ENCODE peak calls at places on chromosomes 16 and 17, in seven cellular contexts. One of them, this sample, is unnamed.

GRCh38 chr17:14153374-14153773 is 83.3 kb downstream of the CDRT15 start:
- DNase-seq in A549: no peak
- DNase-seq in upper lobe of left lung: no peak
- DNase-seq in esophagus muscularis mucosa: no peak
- DNase-seq in stomach: no peak
- DNase-seq in transverse colon: no peak
- DNase-seq in tibial nerve: no peak
- DNase-seq in this sample: no peak

GRCh38 chr17:13725286-13725990 is 123.7 kb upstream of the HS3ST3A1 start:
- DNase-seq in A549: no peak
- DNase-seq in upper lobe of left lung: no peak
- DNase-seq in esophagus muscularis mucosa: no peak
- DNase-seq in stomach: no peak
- DNase-seq in transverse colon: no peak
- DNase-seq in tibial nerve: no peak
- DNase-seq in this sample: no peak

GRCh38 chr16:80693553-80693952 is 110.8 kb downstream of the CDYL2 start:
- DNase-seq in A549: no peak
- DNase-seq in upper lobe of left lung: no peak
- DNase-seq in esophagus muscularis mucosa: peak
- DNase-seq in stomach: no peak
- DNase-seq in transverse colon: no peak
- DNase-seq in tibial nerve: no peak
- DNase-seq in this sample: no peak

GRCh38 chr17:58153046-58153445 is 4.9 kb downstream of the OR4D1 start:
- DNase-seq in A549: no peak
- DNase-seq in upper lobe of left lung: peak
- DNase-seq in esophagus muscularis mucosa: no peak
- DNase-seq in stomach: no peak
- DNase-seq in transverse colon: peak
- DNase-seq in tibial nerve: no peak
- DNase-seq in this sample: no peak

GRCh38 chr17:4978720-4979119 is 8.8 kb downstream of the CAMTA2 start:
- DNase-seq in A549: no peak
- DNase-seq in upper lobe of left lung: no peak
- DNase-seq in esophagus muscularis mucosa: no peak
- DNase-seq in stomach: no peak
- DNase-seq in transverse colon: no peak
- DNase-seq in tibial nerve: no peak
- DNase-seq in this sample: no peak

GRCh38 chr17:82661717-82662683 is 13.8 kb upstream of the WDR45B start:
- DNase-seq in A549: no peak
- DNase-seq in upper lobe of left lung: no peak
- DNase-seq in esophagus muscularis mucosa: no peak
- DNase-seq in stomach: no peak
- DNase-seq in transverse colon: no peak
- DNase-seq in tibial nerve: no peak
- DNase-seq in this sample: no peak

GRCh38 chr17:2435181-2435741 is 34.4 kb upstream of the MNT start:
- DNase-seq in A549: no peak
- DNase-seq in upper lobe of left lung: no peak
- DNase-seq in esophagus muscularis mucosa: no peak
- DNase-seq in stomach: no peak
- DNase-seq in transverse colon: no peak
- DNase-seq in tibial nerve: no peak
- DNase-seq in this sample: no peak

GRCh38 chr17:39863244-39863917 is 731 bp downstream of the IKZF3 start:
- DNase-seq in A549: no peak
- DNase-seq in upper lobe of left lung: no peak
- DNase-seq in esophagus muscularis mucosa: no peak
- DNase-seq in stomach: no peak
- DNase-seq in transverse colon: no peak
- DNase-seq in tibial nerve: no peak
- DNase-seq in this sample: no peak

GRCh38 chr17:70041575-70041974 is 33.5 kb upstream of the KCNJ16 start:
- DNase-seq in A549: no peak
- DNase-seq in upper lobe of left lung: no peak
- DNase-seq in esophagus muscularis mucosa: no peak
- DNase-seq in stomach: no peak
- DNase-seq in transverse colon: no peak
- DNase-seq in tibial nerve: no peak
- DNase-seq in this sample: no peak

GRCh38 chr17:7967751-7968150 is 34.7 kb upstream of the GUCY2D start:
- DNase-seq in A549: no peak
- DNase-seq in upper lobe of left lung: no peak
- DNase-seq in esophagus muscularis mucosa: no peak
- DNase-seq in stomach: no peak
- DNase-seq in transverse colon: no peak
- DNase-seq in tibial nerve: no peak
- DNase-seq in this sample: peak

GRCh38 chr16:2969545-2970521 is 685 bp downstream of the PAQR4 start:
- DNase-seq in A549: peak
- DNase-seq in upper lobe of left lung: peak
- DNase-seq in esophagus muscularis mucosa: no peak
- DNase-seq in stomach: peak
- DNase-seq in transverse colon: peak
- DNase-seq in tibial nerve: no peak
- DNase-seq in this sample: no peak

GRCh38 chr16:59412275-59412841 is 678.2 kb upstream of the GOT2 start:
- DNase-seq in A549: peak
- DNase-seq in upper lobe of left lung: no peak
- DNase-seq in esophagus muscularis mucosa: no peak
- DNase-seq in stomach: no peak
- DNase-seq in transverse colon: no peak
- DNase-seq in tibial nerve: no peak
- DNase-seq in this sample: no peak

GRCh38 chr17:59842901-59843652 is 49.7 kb downstream of the TUBD1 start:
- DNase-seq in A549: peak
- DNase-seq in upper lobe of left lung: peak
- DNase-seq in esophagus muscularis mucosa: no peak
- DNase-seq in stomach: peak
- DNase-seq in transverse colon: peak
- DNase-seq in tibial nerve: no peak
- DNase-seq in this sample: peak

GRCh38 chr16:52496051-52496876 is 50.7 kb downstream of the TOX3 start:
- DNase-seq in A549: no peak
- DNase-seq in upper lobe of left lung: no peak
- DNase-seq in esophagus muscularis mucosa: no peak
- DNase-seq in stomach: no peak
- DNase-seq in transverse colon: no peak
- DNase-seq in tibial nerve: no peak
- DNase-seq in this sample: no peak

GRCh38 chr17:3893003-3893719 is at the start of gene CAMKK1:
- DNase-seq in A549: peak
- DNase-seq in upper lobe of left lung: peak
- DNase-seq in esophagus muscularis mucosa: peak
- DNase-seq in stomach: peak
- DNase-seq in transverse colon: peak
- DNase-seq in tibial nerve: peak
- DNase-seq in this sample: peak

GRCh38 chr17:31085563-31085962 is 9.2 kb upstream of the NF1 start:
- DNase-seq in A549: no peak
- DNase-seq in upper lobe of left lung: no peak
- DNase-seq in esophagus muscularis mucosa: no peak
- DNase-seq in stomach: no peak
- DNase-seq in transverse colon: no peak
- DNase-seq in tibial nerve: no peak
- DNase-seq in this sample: no peak

GRCh38 chr17:17180141-17180603 is 26.0 kb downstream of the PLD6 start:
- DNase-seq in A549: no peak
- DNase-seq in upper lobe of left lung: no peak
- DNase-seq in esophagus muscularis mucosa: no peak
- DNase-seq in stomach: no peak
- DNase-seq in transverse colon: no peak
- DNase-seq in tibial nerve: no peak
- DNase-seq in this sample: no peak

GRCh38 chr17:63132509-63132911 is 166.5 kb downstream of the TANC2 start:
- DNase-seq in A549: no peak
- DNase-seq in upper lobe of left lung: no peak
- DNase-seq in esophagus muscularis mucosa: no peak
- DNase-seq in stomach: no peak
- DNase-seq in transverse colon: no peak
- DNase-seq in tibial nerve: no peak
- DNase-seq in this sample: no peak

GRCh38 chr16:20181386-20181785 is 107.7 kb upstream of the GPR139 start:
- DNase-seq in A549: no peak
- DNase-seq in upper lobe of left lung: no peak
- DNase-seq in esophagus muscularis mucosa: no peak
- DNase-seq in stomach: no peak
- DNase-seq in transverse colon: no peak
- DNase-seq in tibial nerve: no peak
- DNase-seq in this sample: no peak

GRCh38 chr16:55663770-55664677 is 8.2 kb downstream of the SLC6A2 start:
- DNase-seq in A549: no peak
- DNase-seq in upper lobe of left lung: no peak
- DNase-seq in esophagus muscularis mucosa: no peak
- DNase-seq in stomach: no peak
- DNase-seq in transverse colon: no peak
- DNase-seq in tibial nerve: no peak
- DNase-seq in this sample: no peak

GRCh38 chr16:89401205-89401604 is 89.2 kb downstream of the ANKRD11 start:
- DNase-seq in A549: no peak
- DNase-seq in upper lobe of left lung: no peak
- DNase-seq in esophagus muscularis mucosa: no peak
- DNase-seq in stomach: no peak
- DNase-seq in transverse colon: no peak
- DNase-seq in tibial nerve: no peak
- DNase-seq in this sample: no peak

GRCh38 chr17:49887744-49888360 is 40.0 kb upstream of the TAC4 start:
- DNase-seq in A549: no peak
- DNase-seq in upper lobe of left lung: peak
- DNase-seq in esophagus muscularis mucosa: no peak
- DNase-seq in stomach: no peak
- DNase-seq in transverse colon: no peak
- DNase-seq in tibial nerve: no peak
- DNase-seq in this sample: no peak

GRCh38 chr17:17913695-17914332 is 58.4 kb downstream of the TOM1L2 start:
- DNase-seq in A549: peak
- DNase-seq in upper lobe of left lung: peak
- DNase-seq in esophagus muscularis mucosa: peak
- DNase-seq in stomach: peak
- DNase-seq in transverse colon: peak
- DNase-seq in tibial nerve: no peak
- DNase-seq in this sample: peak

GRCh38 chr16:80518436-80518835 is 22.4 kb upstream of the DYNLRB2 start:
- DNase-seq in A549: no peak
- DNase-seq in upper lobe of left lung: no peak
- DNase-seq in esophagus muscularis mucosa: no peak
- DNase-seq in stomach: no peak
- DNase-seq in transverse colon: peak
- DNase-seq in tibial nerve: no peak
- DNase-seq in this sample: no peak

DNA sequence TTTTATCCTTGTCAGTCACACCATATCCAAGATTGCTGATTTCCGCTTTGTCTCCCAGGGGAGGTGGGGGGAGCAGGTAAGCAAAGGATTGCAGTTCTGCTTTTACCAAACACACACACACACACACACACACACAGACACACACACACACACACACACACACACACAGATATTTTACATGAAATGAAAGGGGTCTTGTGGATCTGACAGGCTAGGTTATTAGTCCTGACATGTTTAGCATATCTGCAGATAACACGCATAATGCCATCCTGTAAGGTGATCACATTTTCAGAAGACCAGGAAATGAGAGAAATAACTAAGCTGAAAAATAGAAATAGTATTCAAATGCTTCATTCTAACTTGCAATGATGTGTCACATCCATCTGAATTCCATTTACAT is 1113.3 kb downstream of the CDH8 start:
- DNase-seq in A549: no peak
- DNase-seq in upper lobe of left lung: no peak
- DNase-seq in esophagus muscularis mucosa: no peak
- DNase-seq in stomach: no peak
- DNase-seq in transverse colon: no peak
- DNase-seq in tibial nerve: no peak
- DNase-seq in this sample: no peak
- TF ChIP-seq EP300 in A549: no peak
- TF ChIP-seq EP300 in upper lobe of left lung: no peak
- TF ChIP-seq EP300 in esophagus muscularis mucosa: no peak
- TF ChIP-seq EP300 in stomach: no peak
- TF ChIP-seq EP300 in transverse colon: no peak
- TF ChIP-seq EP300 in tibial nerve: no peak
- TF ChIP-seq EP300 in this sample: no peak

GRCh38 chr17:74459622-74460021 is 6.8 kb upstream of the CD300A start:
- DNase-seq in A549: no peak
- DNase-seq in upper lobe of left lung: no peak
- DNase-seq in esophagus muscularis mucosa: no peak
- DNase-seq in stomach: no peak
- DNase-seq in transverse colon: no peak
- DNase-seq in tibial nerve: no peak
- DNase-seq in this sample: no peak

GRCh38 chr17:74455025-74455585 is 11.3 kb upstream of the CD300A start:
- DNase-seq in A549: no peak
- DNase-seq in upper lobe of left lung: no peak
- DNase-seq in esophagus muscularis mucosa: no peak
- DNase-seq in stomach: no peak
- DNase-seq in transverse colon: peak
- DNase-seq in tibial nerve: no peak
- DNase-seq in this sample: no peak

GRCh38 chr17:74458835-74459234 is 7.6 kb upstream of the CD300A start:
- DNase-seq in A549: no peak
- DNase-seq in upper lobe of left lung: no peak
- DNase-seq in esophagus muscularis mucosa: no peak
- DNase-seq in stomach: no peak
- DNase-seq in transverse colon: no peak
- DNase-seq in tibial nerve: no peak
- DNase-seq in this sample: no peak

GRCh38 chr17:74457146-74457819 is 9.2 kb upstream of the CD300A start:
- DNase-seq in A549: peak
- DNase-seq in upper lobe of left lung: peak
- DNase-seq in esophagus muscularis mucosa: no peak
- DNase-seq in stomach: peak
- DNase-seq in transverse colon: peak
- DNase-seq in tibial nerve: peak
- DNase-seq in this sample: peak

GRCh38 chr17:74457820-74458166 is 8.6 kb upstream of the CD300A start:
- DNase-seq in A549: no peak
- DNase-seq in upper lobe of left lung: no peak
- DNase-seq in esophagus muscularis mucosa: no peak
- DNase-seq in stomach: no peak
- DNase-seq in transverse colon: no peak
- DNase-seq in tibial nerve: no peak
- DNase-seq in this sample: no peak
- TF ChIP-seq CTCF in A549: peak
- TF ChIP-seq CTCF in upper lobe of left lung: no peak
- TF ChIP-seq CTCF in esophagus muscularis mucosa: no peak
- TF ChIP-seq CTCF in stomach: peak
- TF ChIP-seq CTCF in transverse colon: no peak
- TF ChIP-seq CTCF in tibial nerve: no peak
- TF ChIP-seq CTCF in this sample: no peak

GRCh38 chr17:76234354-76234679 is 6.0 kb downstream of the RNF157 start:
- DNase-seq in A549: no peak
- DNase-seq in upper lobe of left lung: no peak
- DNase-seq in esophagus muscularis mucosa: no peak
- DNase-seq in stomach: no peak
- DNase-seq in transverse colon: no peak
- DNase-seq in tibial nerve: no peak
- DNase-seq in this sample: no peak
- TF ChIP-seq EP300 in A549: no peak
- TF ChIP-seq EP300 in upper lobe of left lung: no peak
- TF ChIP-seq EP300 in esophagus muscularis mucosa: no peak
- TF ChIP-seq EP300 in stomach: no peak
- TF ChIP-seq EP300 in transverse colon: no peak
- TF ChIP-seq EP300 in tibial nerve: no peak
- TF ChIP-seq EP300 in this sample: no peak

GRCh38 chr17:52517176-52517575 is 358.7 kb upstream of the CA10 start:
- DNase-seq in A549: no peak
- DNase-seq in upper lobe of left lung: no peak
- DNase-seq in esophagus muscularis mucosa: no peak
- DNase-seq in stomach: no peak
- DNase-seq in transverse colon: no peak
- DNase-seq in tibial nerve: no peak
- DNase-seq in this sample: no peak
- TF ChIP-seq CTCF in A549: no peak
- TF ChIP-seq CTCF in upper lobe of left lung: no peak
- TF ChIP-seq CTCF in esophagus muscularis mucosa: no peak
- TF ChIP-seq CTCF in stomach: no peak
- TF ChIP-seq CTCF in transverse colon: no peak
- TF ChIP-seq CTCF in tibial nerve: no peak
- TF ChIP-seq CTCF in this sample: no peak

This sample was measured in sigmoid colon.